ENCODE peak calls at places on chromosomes 12 and 14, in ten cellular contexts. One of them, this sample, is unnamed.

GRCh38 chr14:21030531-21030930 is 514 bp downstream of the TPPP2 start:
- DNase-seq in stimulated activated CD4-positive, alpha-beta T cell treated with anti-CD3 and anti-CD28 coated beads, Interleukin-4, amount 100 ng/mL, for 24 hours: no peak
- DNase-seq in NCI-H1092 treated with DMSO at 0.1 percent for 48 hours: no peak
- DNase-seq in cardiac muscle cell: no peak
- DNase-seq in transverse colon: no peak
- DNase-seq in cardiac fibroblast: no peak
- DNase-seq in HFF-Myc: no peak
- DNase-seq in endothelial cell of umbilical vein: no peak
- DNase-seq in ovary: no peak
- DNase-seq in SIG-M5: no peak
- DNase-seq in this sample: no peak

GRCh38 chr14:85516239-85517112 is 13.5 kb upstream of the FLRT2 start:
- DNase-seq in ovary: no peak
- DNase-seq in transverse colon: no peak
- DNase-seq in cardiac fibroblast: peak; percentile 87
- DNase-seq in NCI-H1092 treated with DMSO at 0.1 percent for 48 hours: no peak
- DNase-seq in endothelial cell of umbilical vein: peak; percentile 85
- DNase-seq in cardiac muscle cell: peak; percentile 91
- DNase-seq in SIG-M5: peak; percentile 2
- DNase-seq in HFF-Myc: peak; percentile 91
- DNase-seq in stimulated activated CD4-positive, alpha-beta T cell treated with anti-CD3 and anti-CD28 coated beads, Interleukin-4, amount 100 ng/mL, for 24 hours: no peak
- DNase-seq in this sample: no peak

GRCh38 chr14:58637040-58637390 is 747 bp upstream of the DACT1 start:
- DNase-seq in SIG-M5: no peak
- DNase-seq in cardiac muscle cell: peak; percentile 83
- DNase-seq in endothelial cell of umbilical vein: no peak
- DNase-seq in transverse colon: peak; percentile 62
- DNase-seq in stimulated activated CD4-positive, alpha-beta T cell treated with anti-CD3 and anti-CD28 coated beads, Interleukin-4, amount 100 ng/mL, for 24 hours: peak; percentile 41
- DNase-seq in NCI-H1092 treated with DMSO at 0.1 percent for 48 hours: no peak
- DNase-seq in ovary: peak; percentile 68
- DNase-seq in cardiac fibroblast: peak; percentile 75
- DNase-seq in HFF-Myc: peak; percentile 26
- DNase-seq in this sample: no peak

GRCh38 chr14:64114166-64114565 is 180.0 kb downstream of the ESR2 start:
- DNase-seq in HFF-Myc: no peak
- DNase-seq in stimulated activated CD4-positive, alpha-beta T cell treated with anti-CD3 and anti-CD28 coated beads, Interleukin-4, amount 100 ng/mL, for 24 hours: no peak
- DNase-seq in cardiac muscle cell: peak; percentile 48
- DNase-seq in transverse colon: no peak
- DNase-seq in endothelial cell of umbilical vein: no peak
- DNase-seq in cardiac fibroblast: peak; percentile 36
- DNase-seq in SIG-M5: no peak
- DNase-seq in ovary: no peak
- DNase-seq in NCI-H1092 treated with DMSO at 0.1 percent for 48 hours: no peak
- DNase-seq in this sample: no peak

GRCh38 chr12:66740257-66740656 is 61.4 kb upstream of the GRIP1 start:
- DNase-seq in endothelial cell of umbilical vein: no peak
- DNase-seq in cardiac fibroblast: no peak
- DNase-seq in NCI-H1092 treated with DMSO at 0.1 percent for 48 hours: peak; percentile 54
- DNase-seq in SIG-M5: no peak
- DNase-seq in HFF-Myc: no peak
- DNase-seq in transverse colon: no peak
- DNase-seq in ovary: no peak
- DNase-seq in stimulated activated CD4-positive, alpha-beta T cell treated with anti-CD3 and anti-CD28 coated beads, Interleukin-4, amount 100 ng/mL, for 24 hours: no peak
- DNase-seq in cardiac muscle cell: no peak
- DNase-seq in this sample: no peak

GRCh38 chr12:124159655-124160054 is 135.2 kb upstream of the RFLNA start:
- DNase-seq in NCI-H1092 treated with DMSO at 0.1 percent for 48 hours: no peak
- DNase-seq in cardiac muscle cell: no peak
- DNase-seq in ovary: peak; percentile 26
- DNase-seq in transverse colon: peak; percentile 55
- DNase-seq in SIG-M5: no peak
- DNase-seq in cardiac fibroblast: no peak
- DNase-seq in stimulated activated CD4-positive, alpha-beta T cell treated with anti-CD3 and anti-CD28 coated beads, Interleukin-4, amount 100 ng/mL, for 24 hours: no peak
- DNase-seq in HFF-Myc: no peak
- DNase-seq in endothelial cell of umbilical vein: no peak
- DNase-seq in this sample: no peak

GRCh38 chr14:101876539-101876938 is 87.8 kb upstream of the DYNC1H1 start:
- DNase-seq in cardiac fibroblast: peak; percentile 71
- DNase-seq in transverse colon: peak; percentile 83
- DNase-seq in HFF-Myc: peak; percentile 63
- DNase-seq in ovary: peak; percentile 42
- DNase-seq in NCI-H1092 treated with DMSO at 0.1 percent for 48 hours: no peak
- DNase-seq in stimulated activated CD4-positive, alpha-beta T cell treated with anti-CD3 and anti-CD28 coated beads, Interleukin-4, amount 100 ng/mL, for 24 hours: peak; percentile 81
- DNase-seq in endothelial cell of umbilical vein: peak; percentile 99
- DNase-seq in cardiac muscle cell: peak; percentile 61
- DNase-seq in SIG-M5: peak; percentile 90
- DNase-seq in this sample: peak; percentile 92

GRCh38 chr14:34457186-34457585 is 4.9 kb downstream of the SPTSSA start:
- DNase-seq in endothelial cell of umbilical vein: no peak
- DNase-seq in HFF-Myc: no peak
- DNase-seq in NCI-H1092 treated with DMSO at 0.1 percent for 48 hours: no peak
- DNase-seq in cardiac fibroblast: no peak
- DNase-seq in transverse colon: no peak
- DNase-seq in SIG-M5: no peak
- DNase-seq in stimulated activated CD4-positive, alpha-beta T cell treated with anti-CD3 and anti-CD28 coated beads, Interleukin-4, amount 100 ng/mL, for 24 hours: no peak
- DNase-seq in cardiac muscle cell: no peak
- DNase-seq in ovary: no peak
- DNase-seq in this sample: no peak

GRCh38 chr14:78512021-78512420 is 341.8 kb downstream of the NRXN3 start:
- DNase-seq in HFF-Myc: no peak
- DNase-seq in cardiac fibroblast: no peak
- DNase-seq in cardiac muscle cell: no peak
- DNase-seq in endothelial cell of umbilical vein: no peak
- DNase-seq in SIG-M5: no peak
- DNase-seq in NCI-H1092 treated with DMSO at 0.1 percent for 48 hours: no peak
- DNase-seq in ovary: no peak
- DNase-seq in stimulated activated CD4-positive, alpha-beta T cell treated with anti-CD3 and anti-CD28 coated beads, Interleukin-4, amount 100 ng/mL, for 24 hours: no peak
- DNase-seq in transverse colon: no peak
- DNase-seq in this sample: no peak

GRCh38 chr12:31591308-31591901 is 469 bp upstream of the DENND5B start:
- DNase-seq in stimulated activated CD4-positive, alpha-beta T cell treated with anti-CD3 and anti-CD28 coated beads, Interleukin-4, amount 100 ng/mL, for 24 hours: peak; percentile 4
- DNase-seq in transverse colon: peak; percentile 29
- DNase-seq in cardiac fibroblast: peak; percentile 52
- DNase-seq in cardiac muscle cell: peak; percentile 59
- DNase-seq in endothelial cell of umbilical vein: peak; percentile 58
- DNase-seq in ovary: no peak
- DNase-seq in NCI-H1092 treated with DMSO at 0.1 percent for 48 hours: peak; percentile 54
- DNase-seq in SIG-M5: no peak
- DNase-seq in HFF-Myc: no peak
- DNase-seq in this sample: no peak

GRCh38 chr12:46946137-46946536 is 120.3 kb upstream of the SLC38A4 start:
- DNase-seq in transverse colon: no peak
- DNase-seq in SIG-M5: no peak
- DNase-seq in NCI-H1092 treated with DMSO at 0.1 percent for 48 hours: no peak
- DNase-seq in cardiac muscle cell: no peak
- DNase-seq in cardiac fibroblast: no peak
- DNase-seq in HFF-Myc: no peak
- DNase-seq in ovary: no peak
- DNase-seq in endothelial cell of umbilical vein: no peak
- DNase-seq in stimulated activated CD4-positive, alpha-beta T cell treated with anti-CD3 and anti-CD28 coated beads, Interleukin-4, amount 100 ng/mL, for 24 hours: no peak
- DNase-seq in this sample: no peak

GRCh38 chr12:124123432-124124015 is 150.5 kb downstream of the ZNF664 start:
- DNase-seq in SIG-M5: no peak
- DNase-seq in stimulated activated CD4-positive, alpha-beta T cell treated with anti-CD3 and anti-CD28 coated beads, Interleukin-4, amount 100 ng/mL, for 24 hours: no peak
- DNase-seq in ovary: no peak
- DNase-seq in NCI-H1092 treated with DMSO at 0.1 percent for 48 hours: no peak
- DNase-seq in HFF-Myc: no peak
- DNase-seq in cardiac muscle cell: no peak
- DNase-seq in endothelial cell of umbilical vein: no peak
- DNase-seq in cardiac fibroblast: no peak
- DNase-seq in transverse colon: no peak
- DNase-seq in this sample: no peak

GRCh38 chr14:20834899-20835298 is 32.3 kb upstream of the RNASE1 start:
- DNase-seq in cardiac muscle cell: no peak
- DNase-seq in endothelial cell of umbilical vein: no peak
- DNase-seq in cardiac fibroblast: no peak
- DNase-seq in SIG-M5: no peak
- DNase-seq in transverse colon: no peak
- DNase-seq in stimulated activated CD4-positive, alpha-beta T cell treated with anti-CD3 and anti-CD28 coated beads, Interleukin-4, amount 100 ng/mL, for 24 hours: no peak
- DNase-seq in NCI-H1092 treated with DMSO at 0.1 percent for 48 hours: no peak
- DNase-seq in HFF-Myc: no peak
- DNase-seq in ovary: no peak
- DNase-seq in this sample: no peak

GRCh38 chr14:66403183-66403582 is 83.0 kb upstream of the CCDC196 start:
- DNase-seq in SIG-M5: no peak
- DNase-seq in NCI-H1092 treated with DMSO at 0.1 percent for 48 hours: peak; percentile 54
- DNase-seq in cardiac fibroblast: peak; percentile 46
- DNase-seq in cardiac muscle cell: peak; percentile 53
- DNase-seq in HFF-Myc: peak; percentile 16
- DNase-seq in endothelial cell of umbilical vein: peak; percentile 27
- DNase-seq in stimulated activated CD4-positive, alpha-beta T cell treated with anti-CD3 and anti-CD28 coated beads, Interleukin-4, amount 100 ng/mL, for 24 hours: no peak
- DNase-seq in transverse colon: no peak
- DNase-seq in ovary: no peak
- DNase-seq in this sample: peak; percentile 9

GRCh38 chr14:24565766-24566165 is 10.3 kb downstream of the CTSG start:
- DNase-seq in stimulated activated CD4-positive, alpha-beta T cell treated with anti-CD3 and anti-CD28 coated beads, Interleukin-4, amount 100 ng/mL, for 24 hours: no peak
- DNase-seq in NCI-H1092 treated with DMSO at 0.1 percent for 48 hours: no peak
- DNase-seq in SIG-M5: no peak
- DNase-seq in transverse colon: no peak
- DNase-seq in endothelial cell of umbilical vein: no peak
- DNase-seq in ovary: no peak
- DNase-seq in cardiac fibroblast: no peak
- DNase-seq in HFF-Myc: no peak
- DNase-seq in cardiac muscle cell: no peak
- DNase-seq in this sample: no peak

GRCh38 chr14:90383731-90384542 is 12.9 kb upstream of the CALM1 start:
- DNase-seq in cardiac muscle cell: peak; percentile 76
- DNase-seq in stimulated activated CD4-positive, alpha-beta T cell treated with anti-CD3 and anti-CD28 coated beads, Interleukin-4, amount 100 ng/mL, for 24 hours: peak; percentile 53
- DNase-seq in transverse colon: peak; percentile 65
- DNase-seq in cardiac fibroblast: peak; percentile 70
- DNase-seq in ovary: peak; percentile 72
- DNase-seq in SIG-M5: no peak
- DNase-seq in NCI-H1092 treated with DMSO at 0.1 percent for 48 hours: peak; percentile 73
- DNase-seq in HFF-Myc: no peak
- DNase-seq in endothelial cell of umbilical vein: peak; percentile 72
- DNase-seq in this sample: peak; percentile 36

GRCh38 chr14:61528591-61529021 is 166.7 kb upstream of the HIF1A start:
- DNase-seq in SIG-M5: no peak
- DNase-seq in stimulated activated CD4-positive, alpha-beta T cell treated with anti-CD3 and anti-CD28 coated beads, Interleukin-4, amount 100 ng/mL, for 24 hours: peak; percentile 28
- DNase-seq in HFF-Myc: no peak
- DNase-seq in cardiac muscle cell: peak; percentile 76
- DNase-seq in transverse colon: no peak
- DNase-seq in ovary: no peak
- DNase-seq in endothelial cell of umbilical vein: no peak
- DNase-seq in cardiac fibroblast: peak; percentile 74
- DNase-seq in NCI-H1092 treated with DMSO at 0.1 percent for 48 hours: no peak
- DNase-seq in this sample: no peak

GRCh38 chr14:75369506-75369905 is 58.3 kb upstream of the JDP2 start:
- DNase-seq in NCI-H1092 treated with DMSO at 0.1 percent for 48 hours: peak; percentile 12
- DNase-seq in endothelial cell of umbilical vein: no peak
- DNase-seq in SIG-M5: no peak
- DNase-seq in ovary: no peak
- DNase-seq in cardiac muscle cell: no peak
- DNase-seq in transverse colon: no peak
- DNase-seq in HFF-Myc: no peak
- DNase-seq in cardiac fibroblast: no peak
- DNase-seq in stimulated activated CD4-positive, alpha-beta T cell treated with anti-CD3 and anti-CD28 coated beads, Interleukin-4, amount 100 ng/mL, for 24 hours: no peak
- DNase-seq in this sample: no peak

GRCh38 chr14:75896341-75896740 is 85.5 kb downstream of the TGFB3 start:
- DNase-seq in cardiac muscle cell: peak; percentile 28
- DNase-seq in SIG-M5: no peak
- DNase-seq in ovary: no peak
- DNase-seq in NCI-H1092 treated with DMSO at 0.1 percent for 48 hours: no peak
- DNase-seq in transverse colon: no peak
- DNase-seq in stimulated activated CD4-positive, alpha-beta T cell treated with anti-CD3 and anti-CD28 coated beads, Interleukin-4, amount 100 ng/mL, for 24 hours: no peak
- DNase-seq in endothelial cell of umbilical vein: peak; percentile 61
- DNase-seq in cardiac fibroblast: peak; percentile 18
- DNase-seq in HFF-Myc: no peak
- DNase-seq in this sample: no peak

GRCh38 chr14:35534884-35535793 is 1.2 kb downstream of the INSM2 start:
- DNase-seq in ovary: peak; percentile 35
- DNase-seq in transverse colon: peak; percentile 59
- DNase-seq in endothelial cell of umbilical vein: peak; percentile 69
- DNase-seq in NCI-H1092 treated with DMSO at 0.1 percent for 48 hours: peak; percentile 21
- DNase-seq in HFF-Myc: peak; percentile 15
- DNase-seq in SIG-M5: no peak
- DNase-seq in stimulated activated CD4-positive, alpha-beta T cell treated with anti-CD3 and anti-CD28 coated beads, Interleukin-4, amount 100 ng/mL, for 24 hours: peak; percentile 59
- DNase-seq in cardiac fibroblast: peak; percentile 69
- DNase-seq in cardiac muscle cell: peak; percentile 76
- DNase-seq in this sample: no peak

GRCh38 chr12:117025481-117026151 is 73.6 kb downstream of the TESC start:
- DNase-seq in SIG-M5: no peak
- DNase-seq in cardiac fibroblast: peak; percentile 77
- DNase-seq in NCI-H1092 treated with DMSO at 0.1 percent for 48 hours: peak; percentile 60
- DNase-seq in cardiac muscle cell: peak; percentile 78
- DNase-seq in HFF-Myc: peak; percentile 33
- DNase-seq in stimulated activated CD4-positive, alpha-beta T cell treated with anti-CD3 and anti-CD28 coated beads, Interleukin-4, amount 100 ng/mL, for 24 hours: peak; percentile 33
- DNase-seq in transverse colon: peak; percentile 55
- DNase-seq in endothelial cell of umbilical vein: peak; percentile 77
- DNase-seq in ovary: peak; percentile 76
- DNase-seq in this sample: peak; percentile 14

GRCh38 chr12:32191445-32191844 is 84.8 kb downstream of the BICD1 start:
- DNase-seq in ovary: no peak
- DNase-seq in cardiac muscle cell: no peak
- DNase-seq in endothelial cell of umbilical vein: no peak
- DNase-seq in NCI-H1092 treated with DMSO at 0.1 percent for 48 hours: no peak
- DNase-seq in transverse colon: no peak
- DNase-seq in stimulated activated CD4-positive, alpha-beta T cell treated with anti-CD3 and anti-CD28 coated beads, Interleukin-4, amount 100 ng/mL, for 24 hours: no peak
- DNase-seq in SIG-M5: no peak
- DNase-seq in cardiac fibroblast: no peak
- DNase-seq in HFF-Myc: no peak
- DNase-seq in this sample: no peak

GRCh38 chr12:95322335-95322734 is 104.7 kb downstream of the VEZT start:
- DNase-seq in endothelial cell of umbilical vein: no peak
- DNase-seq in NCI-H1092 treated with DMSO at 0.1 percent for 48 hours: no peak
- DNase-seq in cardiac muscle cell: no peak
- DNase-seq in ovary: no peak
- DNase-seq in transverse colon: no peak
- DNase-seq in SIG-M5: no peak
- DNase-seq in cardiac fibroblast: no peak
- DNase-seq in stimulated activated CD4-positive, alpha-beta T cell treated with anti-CD3 and anti-CD28 coated beads, Interleukin-4, amount 100 ng/mL, for 24 hours: no peak
- DNase-seq in HFF-Myc: peak; percentile 83
- DNase-seq in this sample: no peak